ENCODE peak calls at places on chromosomes 2 and 18, in nine cellular contexts. X is breast epithelium; D is cardiac fibroblast; T is HCT116; A is nephron progenitor cell; Q is PC-9; R is CD8-positive, alpha-beta T cell; V is A549; C is IMR-90. G is an unnamed sample.

GRCh38 chr2:109024477-109024876 is 35.5 kb upstream of the EDAR start:
- DNase-seq in X (no peak), D (no peak), T (no peak), A (no peak), Q (no peak), R (no peak), V (no peak), C (no peak), G (no peak)

GRCh38 chr2:191678437-191679110 is 638 bp downstream of the NABP1 start:
- DNase-seq in X (no peak), D (peak), T (no peak), A (peak), Q (peak), R (peak), V (peak), C (no peak), G (no peak)

GRCh38 chr2:129922571-129923264 is 56.7 kb upstream of the RAB6C start:
- DNase-seq in X (no peak), D (no peak), T (no peak), A (peak), Q (no peak), R (no peak), V (no peak), C (no peak), G (no peak)

GRCh38 chr18:36314754-36315153 is 17.2 kb downstream of the FHOD3 start:
- DNase-seq in X (no peak), D (peak), T (no peak), A (no peak), Q (peak), R (no peak), V (peak), C (peak), G (no peak)

GRCh38 chr2:160251566-160251965 is 51.5 kb upstream of the ITGB6 start:
- DNase-seq in X (no peak), D (no peak), T (no peak), A (no peak), Q (no peak), R (no peak), V (no peak), C (no peak), G (no peak)

GRCh38 chr18:36527740-36528455 is 230.4 kb downstream of the FHOD3 start:
- DNase-seq in X (no peak), D (no peak), T (no peak), A (no peak), Q (no peak), R (no peak), V (no peak), C (no peak), G (no peak)

GRCh38 chr2:23280401-23280800 is 104.6 kb upstream of the KLHL29 start:
- DNase-seq in X (no peak), D (no peak), T (no peak), A (no peak), Q (peak), R (no peak), V (no peak), C (no peak), G (no peak)

GRCh38 chr2:156702520-156702919 is 266.3 kb downstream of the GPD2 start:
- DNase-seq in X (no peak), D (no peak), T (no peak), A (no peak), Q (no peak), R (no peak), V (no peak), C (no peak), G (no peak)

GRCh38 chr2:39469807-39470206 is 32.7 kb upstream of the MAP4K3 start:
- DNase-seq in X (no peak), D (peak), T (no peak), A (peak), Q (peak), R (no peak), V (peak), C (peak), G (no peak)

GRCh38 chr2:237092920-237093781 is 7.5 kb downstream of the COPS8 start:
- DNase-seq in X (no peak), D (peak), T (peak), A (no peak), Q (peak), R (no peak), V (peak), C (peak), G (no peak)

GRCh38 chr18:77209587-77209986 is 40.1 kb upstream of the GALR1 start:
- DNase-seq in X (no peak), D (peak), T (no peak), A (no peak), Q (no peak), R (no peak), V (no peak), C (peak), G (no peak)

GRCh38 chr18:24270937-24271380 is 126.7 kb downstream of the OSBPL1A start:
- DNase-seq in X (no peak), D (peak), T (no peak), A (no peak), Q (no peak), R (no peak), V (peak), C (peak), G (no peak)

GRCh38 chr2:224668123-224668909 is 47.8 kb downstream of the CCDC195 start:
- DNase-seq in X (no peak), D (no peak), T (no peak), A (no peak), Q (no peak), R (no peak), V (no peak), C (no peak), G (no peak)

GRCh38 chr18:58943896-58944295 is 79.2 kb downstream of the ZNF532 start:
- DNase-seq in X (no peak), D (no peak), T (no peak), A (no peak), Q (no peak), R (no peak), V (no peak), C (no peak), G (no peak)

GRCh38 chr2:190863946-190864345 is 16.7 kb upstream of the GLS start:
- DNase-seq in X (no peak), D (no peak), T (no peak), A (no peak), Q (no peak), R (no peak), V (no peak), C (no peak), G (no peak)

GRCh38 chr2:19580264-19580663 is 221.8 kb upstream of the OSR1 start:
- DNase-seq in X (no peak), D (no peak), T (no peak), A (no peak), Q (no peak), R (no peak), V (no peak), C (no peak), G (no peak)

GRCh38 chr2:20568501-20569463 is 82.1 kb downstream of the HS1BP3 start:
- DNase-seq in X (no peak), D (peak), T (no peak), A (no peak), Q (peak), R (no peak), V (no peak), C (no peak), G (no peak)

GRCh38 chr18:79869591-79870368 is 72.0 kb downstream of the KCNG2 start:
- DNase-seq in X (no peak), D (no peak), T (no peak), A (no peak), Q (no peak), R (no peak), V (no peak), C (no peak), G (no peak)

GRCh38 chr2:64537991-64538390 is 13.9 kb downstream of the AFTPH start:
- DNase-seq in X (no peak), D (peak), T (no peak), A (no peak), Q (no peak), R (no peak), V (no peak), C (peak), G (no peak)

GRCh38 chr2:196372276-196372809 is 201.0 kb upstream of the STK17B start:
- DNase-seq in X (no peak), D (no peak), T (no peak), A (no peak), Q (no peak), R (no peak), V (no peak), C (no peak), G (no peak)

GRCh38 chr2:224449212-224450147 is 47.6 kb upstream of the FAM124B start:
- DNase-seq in X (no peak), D (peak), T (peak), A (no peak), Q (peak), R (no peak), V (peak), C (no peak), G (no peak)

GRCh38 chr2:167103757-167104133 is 215.5 kb downstream of the XIRP2 start:
- DNase-seq in X (no peak), D (no peak), T (no peak), A (no peak), Q (no peak), R (no peak), V (no peak), C (no peak), G (no peak)

GRCh38 chr2:147989809-147990403 is 30.6 kb downstream of the ORC4 start:
- DNase-seq in X (no peak), D (peak), T (peak), A (no peak), Q (no peak), R (no peak), V (peak), C (peak), G (no peak)

GRCh38 chr2:229795058-229795457 is 80.7 kb upstream of the DNER start:
- DNase-seq in X (no peak), D (no peak), T (no peak), A (no peak), Q (no peak), R (no peak), V (no peak), C (no peak), G (no peak)

GRCh38 chr2:21142149-21142548 is 18.4 kb downstream of the TDRD15 start:
- DNase-seq in X (no peak), D (no peak), T (no peak), A (no peak), Q (no peak), R (no peak), V (no peak), C (no peak), G (no peak)

GRCh38 chr2:104812281-104812680 is 41.6 kb upstream of the POU3F3 start:
- DNase-seq in X (no peak), D (peak), T (no peak), A (no peak), Q (no peak), R (no peak), V (no peak), C (no peak), G (no peak)

GRCh38 chr18:75337348-75337747 is 90.2 kb downstream of the SMIM21 start:
- DNase-seq in X (no peak), D (no peak), T (no peak), A (no peak), Q (no peak), R (no peak), V (no peak), C (no peak), G (no peak)

GRCh38 chr2:25512707-25513106 is 160.7 kb downstream of the DTNB start:
- DNase-seq in X (no peak), D (no peak), T (no peak), A (no peak), Q (peak), R (no peak), V (peak), C (no peak), G (no peak)

GRCh38 chr2:9638532-9638931 is 7.7 kb upstream of the YWHAQ start:
- DNase-seq in X (no peak), D (peak), T (peak), A (no peak), Q (peak), R (no peak), V (peak), C (peak), G (peak)

GRCh38 chr2:37506407-37507068 is 162.1 kb downstream of the QPCT start:
- DNase-seq in X (no peak), D (no peak), T (no peak), A (no peak), Q (no peak), R (no peak), V (no peak), C (peak), G (no peak)

GRCh38 chr18:55265916-55266488 is 306.7 kb upstream of the CCDC68 start:
- DNase-seq in X (no peak), D (peak), T (no peak), A (no peak), Q (no peak), R (no peak), V (no peak), C (peak), G (no peak)

GRCh38 chr2:54564439-54564838 is 108.3 kb downstream of the SPTBN1 start:
- DNase-seq in X (no peak), D (no peak), T (no peak), A (no peak), Q (no peak), R (no peak), V (no peak), C (no peak), G (no peak)

GRCh38 chr18:2907459-2908145 is 60.8 kb downstream of the EMILIN2 start:
- DNase-seq in X (no peak), D (no peak), T (no peak), A (no peak), Q (no peak), R (no peak), V (no peak), C (no peak), G (no peak)

GRCh38 chr2:33673937-33674336 is 74.8 kb upstream of the FAM98A start:
- DNase-seq in X (no peak), D (peak), T (peak), A (no peak), Q (no peak), R (no peak), V (peak), C (peak), G (no peak)

GRCh38 chr18:58687871-58688308 is 16.6 kb downstream of the MALT1 start:
- DNase-seq in X (no peak), D (no peak), T (no peak), A (no peak), Q (no peak), R (peak), V (no peak), C (no peak), G (no peak)

GRCh38 chr2:172909454-172909853 is 166.2 kb upstream of the MAP3K20 start:
- DNase-seq in X (no peak), D (no peak), T (no peak), A (no peak), Q (no peak), R (no peak), V (no peak), C (no peak), G (no peak)

GRCh38 chr2:159032580-159032979 is 64.1 kb downstream of the TANC1 start:
- DNase-seq in X (no peak), D (no peak), T (no peak), A (no peak), Q (no peak), R (no peak), V (no peak), C (no peak), G (no peak)

GRCh38 chr2:231627384-231628156 is 34.9 kb downstream of the TEX44 start:
- DNase-seq in X (no peak), D (peak), T (no peak), A (no peak), Q (no peak), R (no peak), V (no peak), C (peak), G (no peak)

DNA sequence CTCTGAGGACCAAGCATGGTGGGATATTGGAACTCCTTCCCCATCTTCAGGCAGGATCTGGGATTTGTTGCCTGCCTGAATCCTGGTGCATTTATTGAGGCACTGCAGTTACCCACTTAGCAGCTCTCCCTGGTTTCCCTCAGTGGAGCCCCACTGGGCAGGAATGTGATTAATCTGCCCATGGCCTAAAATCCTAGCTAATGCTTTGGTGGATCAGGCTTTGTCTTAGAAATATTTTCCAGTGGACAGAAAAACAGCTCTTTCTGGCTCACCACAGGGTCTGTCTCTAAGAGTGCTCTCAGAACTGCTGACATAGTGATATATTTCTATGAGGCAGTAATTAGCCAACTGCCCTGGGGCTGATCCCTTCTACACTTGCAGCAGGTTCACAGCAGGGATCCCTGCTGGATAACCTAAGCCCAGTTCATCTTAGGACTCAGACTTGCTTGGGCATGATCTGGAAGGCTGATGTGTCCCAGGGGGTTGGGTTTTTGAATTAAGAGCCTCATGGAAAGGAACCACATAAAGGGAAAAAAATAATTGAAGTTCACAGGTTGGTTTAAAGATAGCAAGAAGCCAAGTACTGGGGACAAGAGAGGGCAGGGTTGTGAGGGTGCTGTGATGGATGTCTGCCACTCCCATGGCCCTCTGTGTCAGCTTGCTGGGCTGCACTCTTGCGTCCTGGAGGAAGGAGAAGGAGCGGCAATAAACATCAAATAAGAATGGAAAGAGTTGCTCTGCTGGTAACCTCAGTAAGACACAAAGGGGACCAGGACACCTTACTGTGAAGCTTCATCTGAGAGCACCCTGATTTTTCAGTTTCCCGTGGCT is 44.2 kb upstream of the ZDBF2 start:
- DNase-seq in X (no peak), D (no peak), T (peak), A (peak), Q (no peak), R (no peak), V (no peak), C (no peak), G (no peak)
- TF ChIP-seq CTCF in X (no peak), D (no peak), T (no peak), A (no peak), Q (no peak), R (no peak), V (no peak), C (no peak), G (no peak)

GRCh38 chr2:119349289-119349688 is 17.3 kb downstream of the C2orf76 start:
- DNase-seq in X (no peak), D (no peak), T (no peak), A (no peak), Q (no peak), R (no peak), V (no peak), C (no peak), G (no peak)

GRCh38 chr2:119354860-119355259 is 11.8 kb downstream of the C2orf76 start:
- DNase-seq in X (no peak), D (no peak), T (no peak), A (no peak), Q (no peak), R (no peak), V (no peak), C (no peak), G (no peak)

GRCh38 chr2:119352357-119352756 is 14.3 kb downstream of the C2orf76 start:
- DNase-seq in X (no peak), D (no peak), T (peak), A (no peak), Q (no peak), R (no peak), V (no peak), C (no peak), G (no peak)

GRCh38 chr2:119350311-119350998 is 16.2 kb downstream of the C2orf76 start:
- DNase-seq in X (no peak), D (no peak), T (no peak), A (no peak), Q (no peak), R (no peak), V (no peak), C (no peak), G (no peak)
- TF ChIP-seq CTCF in X (no peak), D (no peak), T (no peak), A (no peak), Q (no peak), R (no peak), V (no peak), C (no peak), G (peak)

GRCh38 chr2:155363349-155363888 is 664.9 kb downstream of the KCNJ3 start:
- DNase-seq in X (no peak), D (no peak), T (no peak), A (no peak), Q (no peak), R (no peak), V (no peak), C (no peak), G (no peak)

GRCh38 chr2:155372969-155373368 is 674.5 kb downstream of the KCNJ3 start:
- DNase-seq in X (no peak), D (peak), T (peak), A (no peak), Q (no peak), R (no peak), V (peak), C (no peak), G (no peak)

GRCh38 chr2:155364766-155365165 is 666.3 kb downstream of the KCNJ3 start:
- DNase-seq in X (no peak), D (no peak), T (no peak), A (no peak), Q (no peak), R (no peak), V (no peak), C (no peak), G (no peak)

GRCh38 chr2:155368934-155369333 is 670.4 kb downstream of the KCNJ3 start:
- DNase-seq in X (no peak), D (peak), T (peak), A (no peak), Q (no peak), R (no peak), V (peak), C (peak), G (no peak)
- TF ChIP-seq CTCF in X (no peak), D (no peak), T (peak), A (peak), Q (peak), R (no peak), V (peak), C (peak), G (peak)

GRCh38 chr2:238139141-238139840 is 823 bp downstream of the KLHL30 start:
- DNase-seq in X (no peak), D (no peak), T (no peak), A (peak), Q (no peak), R (no peak), V (no peak), C (no peak), G (no peak)
- TF ChIP-seq CTCF in X (no peak), D (peak), T (no peak), A (peak), Q (peak), R (no peak), V (peak), C (peak), G (peak)

GRCh38 chr18:32469190-32469611 is 1.5 kb downstream of the GAREM1 start:
- DNase-seq in X (no peak), D (peak), T (peak), A (peak), Q (peak), R (no peak), V (peak), C (peak), G (peak)
- TF ChIP-seq CTCF in X (no peak), D (no peak), T (no peak), A (peak), Q (no peak), R (no peak), V (no peak), C (no peak), G (peak)

GRCh38 chr2:168890006-168890782 is at the start of gene SPC25:
- DNase-seq in X (peak), D (peak), T (peak), A (peak), Q (peak), R (peak), V (peak), C (peak), G (peak)
- TF ChIP-seq CTCF in X (peak), D (peak), T (no peak), A (no peak), Q (no peak), R (no peak), V (no peak), C (no peak), G (peak)

DNA sequence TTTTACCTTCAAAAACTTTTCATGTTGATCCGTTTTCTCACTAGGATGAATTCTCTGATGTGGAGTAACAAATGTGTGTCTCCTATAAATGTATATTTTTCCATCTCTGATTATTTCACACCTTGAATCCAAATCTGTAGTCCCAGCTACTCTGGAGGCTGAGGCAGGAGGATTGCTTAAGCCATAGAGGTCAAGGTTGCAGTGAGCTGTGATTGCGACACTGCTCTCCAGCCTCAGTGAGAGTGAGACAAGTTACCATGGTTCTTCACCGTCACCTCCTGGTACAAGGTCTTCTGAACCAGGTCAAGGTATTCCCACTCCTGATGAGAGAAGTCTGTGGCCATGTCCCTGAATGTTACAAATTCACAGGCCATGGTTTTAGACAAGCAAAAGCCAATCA is 15.1 kb downstream of the GMCL1 start:
- DNase-seq in X (no peak), D (no peak), T (no peak), A (no peak), Q (no peak), R (no peak), V (no peak), C (no peak), G (no peak)
- TF ChIP-seq CTCF in X (no peak), D (no peak), T (no peak), A (no peak), Q (no peak), R (no peak), V (no peak), C (no peak), G (no peak)